ENCODE peak calls at places on chromosome 5, in ten cellular contexts. Z, J, T, H, L, V, E, X, U and S are unnamed samples.

GRCh38 chr5:72531496-72532190 is 24.4 kb upstream of the ZNF366 start:
- DNase-seq in Z (no peak), T (no peak), E (peak; percentile 57), J (no peak), U (no peak), L (no peak), V (no peak), X (peak; percentile 75), H (no peak), S (peak; percentile 52)

GRCh38 chr5:81269751-81270686 is 31.4 kb upstream of the ZCCHC9 start:
- DNase-seq in U (no peak), L (no peak), J (no peak), V (no peak), Z (no peak), T (no peak), X (no peak), E (no peak), H (no peak), S (no peak)

GRCh38 chr5:130964238-130965192 is 200.5 kb downstream of the HINT1 start:
- DNase-seq in X (peak; percentile 31), U (no peak), Z (no peak), J (no peak), H (no peak), E (no peak), T (no peak), V (no peak), L (no peak), S (no peak)

GRCh38 chr5:61673007-61673735 is 341.1 kb downstream of the ZSWIM6 start:
- DNase-seq in H (peak; percentile 84), E (peak; percentile 31), J (peak; percentile 25), X (peak; percentile 63), L (no peak), T (no peak), V (no peak), U (no peak), Z (peak; percentile 55), S (peak; percentile 3)

GRCh38 chr5:172283020-172283861 is at the start of gene UBTD2:
- DNase-seq in J (peak; percentile 83), U (peak; percentile 66), T (peak; percentile 59), H (peak; percentile 95), Z (peak; percentile 78), X (peak; percentile 92), L (peak; percentile 56), E (peak; percentile 88), V (peak; percentile 65), S (no peak)

GRCh38 chr5:40428129-40428528 is 251.6 kb upstream of the PTGER4 start:
- DNase-seq in Z (peak; percentile 90), H (peak; percentile 74), X (peak; percentile 85), L (no peak), J (no peak), E (peak; percentile 74), U (no peak), T (no peak), V (no peak), S (no peak)

GRCh38 chr5:173823721-173824567 is 64.2 kb upstream of the CPEB4 start:
- DNase-seq in L (no peak), V (no peak), H (peak; percentile 86), Z (peak; percentile 95), X (peak; percentile 75), E (peak; percentile 94), T (no peak), U (no peak), J (peak; percentile 40), S (peak; percentile 84)

GRCh38 chr5:61881821-61882220 is 424.2 kb upstream of the KIF2A start:
- DNase-seq in U (no peak), J (no peak), L (no peak), Z (peak; percentile 50), X (peak; percentile 24), V (no peak), H (peak; percentile 27), T (peak; percentile 28), E (peak; percentile 51), S (peak; percentile 1)

GRCh38 chr5:122112063-122112462 is 17.3 kb upstream of the ZNF474 start:
- DNase-seq in U (no peak), H (no peak), Z (no peak), T (no peak), L (no peak), E (no peak), J (no peak), X (no peak), V (no peak), S (no peak)

GRCh38 chr5:7629559-7629958 is 221.4 kb downstream of the CFAP90 start:
- DNase-seq in J (peak; percentile 2), V (no peak), U (no peak), H (no peak), X (no peak), T (no peak), E (no peak), L (no peak), Z (no peak), S (no peak)

GRCh38 chr5:67676863-67677262 is 480.3 kb upstream of the CD180 start:
- DNase-seq in Z (no peak), T (no peak), X (no peak), U (no peak), L (no peak), V (no peak), H (no peak), J (no peak), E (no peak), S (no peak)

GRCh38 chr5:143433680-143434079 is 30.2 kb upstream of the NR3C1 start:
- DNase-seq in V (no peak), J (no peak), U (no peak), H (no peak), X (no peak), E (no peak), L (no peak), T (no peak), Z (no peak), S (no peak)

GRCh38 chr5:95124731-95125130 is 160.2 kb downstream of the MCTP1 start:
- DNase-seq in Z (no peak), H (no peak), E (no peak), T (no peak), U (no peak), X (no peak), J (no peak), L (no peak), V (no peak), S (no peak)

GRCh38 chr5:151696470-151697061 is 9.9 kb upstream of the SPARC start:
- DNase-seq in Z (peak; percentile 99), E (no peak), U (no peak), V (no peak), J (no peak), L (no peak), T (no peak), X (peak; percentile 96), H (no peak), S (peak; percentile 99)

GRCh38 chr5:72018158-72018803 is 89.0 kb upstream of the MAP1B start:
- DNase-seq in U (no peak), L (peak; percentile 1), J (peak; percentile 70), V (peak; percentile 44), Z (peak; percentile 75), T (no peak), E (peak; percentile 73), X (peak; percentile 73), H (peak; percentile 45), S (no peak)

GRCh38 chr5:178150977-178151734 is 2.5 kb downstream of the NHP2 start:
- DNase-seq in Z (no peak), H (no peak), T (no peak), U (no peak), J (no peak), L (no peak), E (no peak), X (peak; percentile 49), V (no peak), S (no peak)

GRCh38 chr5:132979976-132980375 is 16.5 kb upstream of the AFF4 start:
- DNase-seq in Z (no peak), J (no peak), L (no peak), H (no peak), V (no peak), X (no peak), T (no peak), U (no peak), E (no peak), S (no peak)

GRCh38 chr5:132297211-132297940 is 3.2 kb downstream of the SLC22A4 start:
- DNase-seq in U (no peak), E (no peak), L (no peak), J (no peak), X (no peak), T (no peak), V (no peak), Z (no peak), H (no peak), S (no peak)

GRCh38 chr5:52864376-52864775 is 76.7 kb downstream of the ITGA1 start:
- DNase-seq in V (no peak), Z (peak; percentile 85), U (no peak), J (peak; percentile 58), E (peak; percentile 53), X (peak; percentile 68), L (no peak), H (no peak), T (no peak), S (peak; percentile 25)

GRCh38 chr5:132427285-132428146 is 58.0 kb downstream of the SLC22A5 start:
- DNase-seq in J (peak; percentile 84), V (no peak), H (no peak), L (peak; percentile 57), E (peak; percentile 55), X (peak; percentile 29), T (no peak), Z (no peak), U (no peak), S (no peak)

GRCh38 chr5:121156565-121156964 is 692.5 kb downstream of the PRR16 start:
- DNase-seq in L (no peak), Z (no peak), T (no peak), V (no peak), U (no peak), X (no peak), E (no peak), J (no peak), H (no peak), S (no peak)

GRCh38 chr5:9838906-9839305 is 208.8 kb upstream of the TAS2R1 start:
- DNase-seq in Z (no peak), H (no peak), X (no peak), L (no peak), V (no peak), U (no peak), E (no peak), J (no peak), T (peak; percentile 53), S (no peak)